ENCODE peak calls at places on chromosomes 2 and 18, in six cellular contexts. N is ovary; K is AG09319; J is DMS153; A is pancreas; H is activated CD8-positive, alpha-beta memory T cell treated with anti-CD3 and anti-CD28 coated beads for 4 hours. S is an unnamed sample.

GRCh38 chr18:77250926-77251729 is 1.5 kb downstream of the GALR1 start:
- DNase-seq in N (no peak), K (no peak), J (no peak), A (no peak), H (no peak), S (peak)

GRCh38 chr18:62963522-62963921 is 248.2 kb downstream of the PHLPP1 start:
- DNase-seq in N (no peak), K (no peak), J (peak), A (no peak), H (no peak), S (no peak)

GRCh38 chr2:143745060-143745459 is 615.8 kb downstream of the ARHGAP15 start:
- DNase-seq in N (no peak), K (no peak), J (no peak), A (no peak), H (no peak), S (no peak)

GRCh38 chr2:215979615-215980014 is 33.7 kb downstream of the MREG start:
- DNase-seq in N (no peak), K (no peak), J (no peak), A (no peak), H (no peak), S (no peak)

GRCh38 chr2:139917723-139918384 is 1137.7 kb upstream of the NXPH2 start:
- DNase-seq in N (no peak), K (no peak), J (no peak), A (no peak), H (no peak), S (no peak)

GRCh38 chr2:239985356-239985755 is 39.8 kb downstream of the NDUFA10 start:
- DNase-seq in N (no peak), K (no peak), J (no peak), A (no peak), H (no peak), S (no peak)

GRCh38 chr2:60602828-60603532 is 49.5 kb upstream of the BCL11A start:
- DNase-seq in N (no peak), K (no peak), J (no peak), A (no peak), H (no peak), S (no peak)

GRCh38 chr2:23689131-23689700 is 237.7 kb downstream of the ATAD2B start:
- DNase-seq in N (no peak), K (no peak), J (no peak), A (no peak), H (no peak), S (no peak)

GRCh38 chr2:162244559-162245031 is 1.4 kb upstream of the FAP start:
- DNase-seq in N (no peak), K (no peak), J (no peak), A (no peak), H (no peak), S (no peak)

GRCh38 chr2:232523682-232524597 is 2.0 kb upstream of the CHRND start:
- DNase-seq in N (peak), K (no peak), J (no peak), A (no peak), H (no peak), S (no peak)

GRCh38 chr2:54545700-54546450 is 89.7 kb downstream of the SPTBN1 start:
- DNase-seq in N (no peak), K (no peak), J (peak), A (no peak), H (no peak), S (no peak)

GRCh38 chr2:108927936-108928659 is 60.9 kb downstream of the EDAR start:
- DNase-seq in N (no peak), K (peak), J (no peak), A (no peak), H (no peak), S (no peak)

GRCh38 chr2:65057391-65058052 is 1.3 kb downstream of the CEP68 start:
- DNase-seq in N (no peak), K (no peak), J (peak), A (no peak), H (peak), S (peak)

GRCh38 chr2:65299246-65299645 is 71.6 kb downstream of the ACTR2 start:
- DNase-seq in N (no peak), K (no peak), J (no peak), A (no peak), H (no peak), S (peak)

GRCh38 chr2:241048949-241049343 is 50.5 kb downstream of the SNED1 start:
- DNase-seq in N (no peak), K (no peak), J (no peak), A (no peak), H (no peak), S (peak)

GRCh38 chr2:160305081-160305750 is 105.1 kb upstream of the ITGB6 start:
- DNase-seq in N (no peak), K (no peak), J (no peak), A (no peak), H (no peak), S (no peak)

GRCh38 chr2:215320102-215320501 is 8.2 kb downstream of the ATIC start:
- DNase-seq in N (no peak), K (no peak), J (no peak), A (no peak), H (no peak), S (no peak)

GRCh38 chr18:11078491-11078890 is 70.9 kb downstream of the PIEZO2 start:
- DNase-seq in N (no peak), K (no peak), J (no peak), A (no peak), H (no peak), S (no peak)

GRCh38 chr2:205776720-205777119 is 94.4 kb downstream of the NRP2 start:
- DNase-seq in N (no peak), K (no peak), J (peak), A (no peak), H (no peak), S (no peak)

GRCh38 chr2:75067506-75067905 is 109.1 kb downstream of the POLE4 start:
- DNase-seq in N (no peak), K (no peak), J (no peak), A (no peak), H (no peak), S (no peak)

GRCh38 chr2:200862532-200863000 is 1.9 kb downstream of the CLK1 start:
- DNase-seq in N (no peak), K (no peak), J (no peak), A (peak), H (peak), S (no peak)

GRCh38 chr2:177784449-177784845 is 288.1 kb downstream of the PDE11A start:
- DNase-seq in N (no peak), K (no peak), J (no peak), A (no peak), H (no peak), S (no peak)

GRCh38 chr2:196389670-196390069 is 218.3 kb upstream of the STK17B start:
- DNase-seq in N (no peak), K (no peak), J (no peak), A (no peak), H (no peak), S (no peak)

GRCh38 chr2:179593323-179593722 is 268.1 kb downstream of the ZNF385B start:
- DNase-seq in N (no peak), K (no peak), J (no peak), A (no peak), H (no peak), S (no peak)

GRCh38 chr2:180202591-180202990 is 195.5 kb upstream of the CWC22 start:
- DNase-seq in N (no peak), K (peak), J (no peak), A (no peak), H (no peak), S (no peak)

GRCh38 chr18:8367217-8367988 is 241.8 kb upstream of the RAB12 start:
- DNase-seq in N (peak), K (no peak), J (peak), A (peak), H (no peak), S (peak)

GRCh38 chr2:120013569-120014223 is 819 bp downstream of the EPB41L5 start:
- DNase-seq in N (peak), K (no peak), J (peak), A (no peak), H (no peak), S (no peak)

GRCh38 chr18:1965541-1965940 is 605.8 kb downstream of the METTL4 start:
- DNase-seq in N (no peak), K (no peak), J (no peak), A (no peak), H (no peak), S (no peak)

GRCh38 chr2:75604479-75604878 is 42.1 kb upstream of the MRPL19 start:
- DNase-seq in N (no peak), K (no peak), J (no peak), A (no peak), H (no peak), S (no peak)

GRCh38 chr2:18435425-18436037 is 124.9 kb downstream of the RDH14 start:
- DNase-seq in N (no peak), K (peak), J (peak), A (no peak), H (no peak), S (peak)

GRCh38 chr18:6629635-6630140 is 99.8 kb upstream of the ARHGAP28 start:
- DNase-seq in N (no peak), K (no peak), J (no peak), A (no peak), H (no peak), S (no peak)

GRCh38 chr2:42128731-42129486 is 40.2 kb upstream of the EML4 start:
- DNase-seq in N (no peak), K (no peak), J (peak), A (no peak), H (no peak), S (peak)

S was measured in GM06990.